ENCODE peak calls at places on chromosomes 1 and 21, in four cellular contexts. E is prostate gland, T is mucosa of descending colon, Y is OCI-LY7. I is an unnamed sample. For H3K4me1, the result is how much of the 10 kb centered on the place peaks cover.

GRCh38 chr1:230568008-230568407 is 74.3 kb upstream of the COG2 start:
- DNase-seq in Y (peak), T (peak), E (no peak), I (no peak)

GRCh38 chr1:8353386-8353785 is 35.5 kb downstream of the SLC45A1 start:
- DNase-seq in T (no peak), Y (no peak), E (no peak), I (no peak)

GRCh38 chr1:44810101-44810761 is 1.9 kb downstream of the BTBD19 start:
- DNase-seq in Y (peak), E (peak), T (peak), I (no peak)

GRCh38 chr21:15000076-15000475 is 64.7 kb downstream of the NRIP1 start:
- DNase-seq in T (no peak), E (no peak), Y (no peak), I (no peak)

GRCh38 chr1:115089443-115090340 is at the start of gene TSPAN2:
- DNase-seq in Y (peak), T (peak), E (peak), I (peak)

GRCh38 chr1:150444232-150444631 is 43.0 kb upstream of the TARS2 start:
- DNase-seq in E (no peak), T (no peak), Y (no peak), I (no peak)

GRCh38 chr1:25779894-25780293 is 20.1 kb upstream of the SELENON start:
- DNase-seq in T (no peak), Y (no peak), E (no peak), I (no peak)

GRCh38 chr21:44700101-44701022 is 3.4 kb downstream of the KRTAP10-12 start:
- DNase-seq in E (no peak), Y (no peak), T (no peak), I (no peak)

GRCh38 chr21:35559881-35560280 is 500.4 kb downstream of the SETD4 start:
- DNase-seq in Y (no peak), E (no peak), T (no peak), I (no peak)

GRCh38 chr1:67376381-67376780 is 53.8 kb downstream of the SERBP1 start:
- DNase-seq in T (no peak), E (peak), Y (no peak), I (no peak)

GRCh38 chr1:181948372-181948771 is 113.1 kb downstream of the ZNF648 start:
- DNase-seq in Y (no peak), E (no peak), T (no peak), I (no peak)

GRCh38 chr1:173202430-173203145 is 4.5 kb downstream of the TNFSF4 start:
- DNase-seq in E (peak), Y (peak), T (no peak), I (no peak)

GRCh38 chr1:11980676-11980972 is 380 bp downstream of the MFN2 start:
- DNase-seq in T (no peak), E (no peak), Y (no peak), I (no peak)

GRCh38 chr1:203268901-203269653 is 36.2 kb upstream of the BTG2 start:
- DNase-seq in E (peak), T (no peak), Y (peak), I (no peak)

GRCh38 chr1:183024352-183025337 is 1.4 kb downstream of the LAMC1 start:
- DNase-seq in T (no peak), Y (peak), E (no peak), I (no peak)

GRCh38 chr1:193060938-193061337 is 1.5 kb downstream of the RO60 start:
- DNase-seq in T (no peak), E (no peak), Y (peak), I (no peak)

GRCh38 chr1:180901221-180901990 is 11.3 kb upstream of the KIAA1614 start:
- DNase-seq in Y (no peak), T (no peak), E (no peak), I (no peak)

GRCh38 chr21:45972716-45973474 is 8.7 kb upstream of the COL6A1 start:
- DNase-seq in E (no peak), Y (no peak), T (no peak), I (no peak)

GRCh38 chr1:159054427-159054826 is 22.1 kb downstream of the AIM2 start:
- DNase-seq in T (no peak), E (no peak), Y (no peak), I (no peak)

GRCh38 chr1:63663301-63663700 is 70.1 kb downstream of the PGM1 start:
- DNase-seq in T (no peak), E (no peak), Y (no peak), I (no peak)

GRCh38 chr1:89310505-89310904 is 37.8 kb upstream of the GBP5 start:
- DNase-seq in T (no peak), Y (no peak), E (no peak), I (no peak)

GRCh38 chr1:41318135-41318534 is 43.1 kb upstream of the FOXO6 start:
- DNase-seq in E (no peak), T (no peak), Y (no peak), I (no peak)

GRCh38 chr1:212670882-212671281 is 28.8 kb downstream of the BATF3 start:
- DNase-seq in Y (no peak), T (no peak), E (no peak), I (no peak)

GRCh38 chr1:17122449-17123194 is 3.4 kb upstream of the PADI2 start:
- DNase-seq in Y (no peak), E (no peak), T (peak), I (no peak)

GRCh38 chr1:216499581-216500272 is 76.5 kb upstream of the USH2A start:
- DNase-seq in Y (no peak), T (no peak), E (no peak), I (no peak)

GRCh38 chr1:115183711-115184259 is 94.5 kb upstream of the TSPAN2 start:
- DNase-seq in E (no peak), Y (no peak), T (no peak), I (no peak)

GRCh38 chr1:180643693-180644092 is 11.9 kb downstream of the XPR1 start:
- DNase-seq in E (peak), T (no peak), Y (no peak), I (no peak)

GRCh38 chr1:209063816-209064664 is 519.5 kb upstream of the CAMK1G start:
- DNase-seq in Y (no peak), E (no peak), T (no peak), I (no peak)

GRCh38 chr1:240189386-240189989 is 97.8 kb downstream of the FMN2 start:
- DNase-seq in E (no peak), Y (peak), T (no peak), I (no peak)

GRCh38 chr1:211830055-211830329 is 571 bp downstream of the LPGAT1 start:
- DNase-seq in T (no peak), Y (peak), E (no peak), I (no peak)

GRCh38 chr1:85584923-85585322 is 4.4 kb downstream of the CCN1 start:
- DNase-seq in E (no peak), T (no peak), Y (no peak), I (no peak)

GRCh38 chr1:103146143-103146542 is 37.8 kb upstream of the COL11A1 start:
- DNase-seq in Y (no peak), T (no peak), E (no peak), I (no peak)

GRCh38 chr1:228647523-228648444 is 87.5 kb upstream of the RHOU start:
- DNase-seq in E (peak), T (peak), Y (peak), I (no peak)

GRCh38 chr1:64343105-64343960 is 126.6 kb upstream of the CACHD1 start:
- DNase-seq in E (peak), Y (no peak), T (no peak), I (no peak)

GRCh38 chr1:190124068-190124467 is 353.6 kb downstream of the BRINP3 start:
- DNase-seq in E (no peak), Y (no peak), T (no peak), I (no peak)

GRCh38 chr1:211324992-211325775 is 1.4 kb upstream of the TRAF5 start:
- DNase-seq in E (no peak), T (no peak), Y (no peak), I (no peak)

GRCh38 chr1:225412803-225413338 is 15.0 kb downstream of the LBR start:
- DNase-seq in Y (no peak), T (no peak), E (peak), I (no peak)

GRCh38 chr1:47996060-47996405 is 1.2 kb downstream of the TRABD2B start:
- DNase-seq in Y (no peak), T (no peak), E (no peak), I (no peak)

GRCh38 chr1:47995306-47996050 is 1.7 kb downstream of the TRABD2B start:
- DNase-seq in Y (no peak), T (no peak), E (no peak), I (no peak)

GRCh38 chr1:47998396-47998990 is 1.3 kb upstream of the TRABD2B start:
- DNase-seq in E (no peak), T (no peak), Y (no peak), I (no peak)

GRCh38 chr1:47997289-47998200 is at the start of gene TRABD2B:
- DNase-seq in E (peak), Y (peak), T (peak), I (peak)

GRCh38 chr1:47996406-47997226 is 569 bp downstream of the TRABD2B start:
- DNase-seq in T (peak), E (no peak), Y (no peak), I (no peak)
- H3K4me3 ChIP-seq in T (peak), E (peak), Y (no peak), I (peak)

GRCh38 chr1:201645956-201646355 is 107.0 kb downstream of the NAV1 start:
- DNase-seq in E (no peak), Y (no peak), T (no peak), I (no peak)
- H3K4me1 ChIP-seq in E (under half), Y (under half), T (under half), I (under half)

DNA sequence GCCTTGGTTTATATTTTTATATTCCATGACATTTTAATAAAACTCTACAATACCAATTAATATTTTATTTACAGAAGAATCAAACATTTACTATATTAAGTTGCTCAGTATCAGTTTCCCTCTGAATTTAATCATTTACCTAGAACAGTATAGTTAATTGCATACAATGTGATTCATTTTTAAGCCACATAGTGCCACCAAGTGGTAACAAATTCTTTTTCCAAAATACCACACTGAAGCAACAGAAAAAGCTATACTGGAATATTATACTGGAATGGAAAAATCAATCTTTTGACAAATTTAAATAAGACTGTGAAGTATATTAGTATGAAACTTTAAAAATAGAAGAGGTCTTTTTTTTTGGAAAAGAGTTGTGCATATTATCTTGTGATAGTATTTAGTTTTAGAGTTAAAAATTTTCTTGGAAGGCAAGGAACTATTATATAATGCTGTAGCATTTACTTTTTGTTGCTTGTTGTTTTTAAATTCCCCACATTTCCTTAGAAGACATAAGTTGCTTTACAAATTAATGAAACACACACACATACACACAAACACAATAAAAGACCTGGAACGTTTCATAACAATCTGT is 57.3 kb downstream of the ZNF644 start:
- DNase-seq in E (no peak), Y (peak), T (no peak), I (no peak)
- TF ChIP-seq CTCF in E (peak), Y (peak), T (no peak), I (no peak)

GRCh38 chr1:174874337-174875053 is 125.3 kb upstream of the CACYBP start:
- DNase-seq in E (no peak), Y (peak), T (no peak), I (no peak)
- H3K4me3 ChIP-seq in E (no peak), Y (peak), T (no peak), I (peak)

GRCh38 chr1:5814046-5814619 is 178.1 kb downstream of the NPHP4 start:
- DNase-seq in Y (no peak), E (no peak), T (no peak), I (no peak)
- H3K4me1 ChIP-seq in Y (under half), E (under half), T (under half), I (under half)

DNA sequence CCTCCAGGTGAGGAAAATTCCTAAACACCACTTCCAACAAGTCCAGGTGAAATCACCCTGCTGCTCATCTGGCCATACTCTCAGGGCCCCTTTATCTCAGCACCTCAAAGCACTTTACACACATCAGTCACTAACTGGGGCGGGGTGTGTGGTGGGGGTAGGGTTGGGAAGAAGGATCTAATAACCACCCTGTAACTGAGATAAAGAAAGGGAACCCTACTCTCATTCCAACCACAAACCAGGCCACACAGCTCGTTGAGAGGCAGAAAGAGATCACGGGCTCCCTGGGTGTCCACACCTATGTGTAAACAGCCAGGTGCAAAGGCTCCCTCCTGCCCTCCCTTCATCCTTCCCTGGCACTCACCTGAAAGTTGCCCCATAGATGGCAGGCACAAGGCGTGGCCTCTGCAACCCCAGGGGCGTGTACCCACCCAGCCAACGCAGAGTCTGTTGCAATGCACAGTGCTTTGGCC is 20.4 kb downstream of the GPR161 start:
- DNase-seq in E (peak), T (peak), Y (no peak), I (no peak)
- TF ChIP-seq CTCF in E (no peak), T (no peak), Y (no peak), I (no peak)

DNA sequence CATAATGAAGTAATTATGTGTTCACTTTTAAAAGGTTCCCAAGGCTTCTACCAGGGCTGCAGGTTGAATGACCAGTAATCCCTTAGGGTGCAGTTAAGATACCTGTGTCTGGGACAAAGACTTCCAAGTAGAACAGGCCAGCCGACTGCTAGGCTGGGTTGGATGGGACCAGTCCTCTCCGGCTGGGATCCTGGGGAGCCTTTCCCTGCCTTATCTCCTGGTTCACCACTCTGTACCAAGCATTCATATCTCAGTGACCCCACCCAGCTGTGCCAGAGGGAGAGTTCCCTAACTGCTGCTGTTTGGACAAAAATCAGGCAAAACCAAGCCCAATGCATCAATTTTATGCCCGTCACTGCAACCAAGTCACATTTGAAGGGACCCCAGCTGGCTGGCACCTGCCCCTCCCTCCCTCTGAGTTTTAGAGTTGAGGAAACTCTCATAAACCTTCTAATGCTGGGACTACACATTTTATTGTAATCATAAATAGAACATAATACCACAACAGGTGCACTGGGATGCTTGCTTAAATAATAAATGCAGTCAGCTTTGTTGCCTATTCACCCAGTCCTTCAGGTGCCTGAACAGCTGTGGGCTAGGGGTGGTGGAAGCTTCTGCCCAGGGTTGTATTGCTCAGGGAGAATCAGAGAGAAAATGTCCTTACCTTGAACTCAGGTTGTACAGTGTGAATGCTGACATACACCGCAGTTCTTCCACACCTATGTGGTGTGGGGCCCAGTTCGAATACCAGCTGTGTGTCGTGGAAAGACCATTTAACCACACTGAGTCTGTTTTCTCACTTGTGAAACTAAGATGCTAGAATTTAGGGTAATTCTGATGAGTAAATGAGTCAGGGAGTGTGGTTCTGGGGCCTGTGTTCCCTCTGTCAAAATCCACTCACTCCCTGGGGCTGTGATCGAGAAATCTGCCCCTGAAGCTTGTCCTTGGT is 115.9 kb upstream of the ATP1A1 start:
- DNase-seq in E (no peak), Y (peak), T (peak), I (no peak)
- H3K4me3 ChIP-seq in E (no peak), Y (peak), T (no peak), I (no peak)

GRCh38 chr1:145714524-145715111 is 4.7 kb upstream of the CD160 start:
- DNase-seq in Y (no peak), T (no peak), E (no peak), I (no peak)

GRCh38 chr1:145717833-145718232 is 1.5 kb upstream of the CD160 start:
- DNase-seq in T (no peak), Y (no peak), E (no peak), I (no peak)

GRCh38 chr1:145720556-145720877 is 1.2 kb downstream of the CD160 start:
- DNase-seq in E (no peak), Y (no peak), T (no peak), I (no peak)

GRCh38 chr1:145719230-145720079 is at the start of gene CD160:
- DNase-seq in Y (no peak), E (no peak), T (no peak), I (no peak)

GRCh38 chr1:145716641-145717061 is 2.6 kb upstream of the CD160 start:
- DNase-seq in E (no peak), Y (no peak), T (no peak), I (no peak)
- H3K4me1 ChIP-seq in E (under half), Y (under half), T (under half), I (under half)

I was measured in thoracic aorta.